ENCODE peak calls at places on chromosome 11, in four cellular contexts. N is A549; A is neural progenitor cell; T is CD8-positive, alpha-beta memory T cell. H is an unnamed sample. For H3K4me1, the result is how much of the 10 kb centered on the place peaks cover.

GRCh38 chr11:3218483-3219280 is at the start of gene MRGPRG:
- DNase-seq in T (no peak), A (no peak), N (no peak), H (no peak)

GRCh38 chr11:85947431-85948272 is 92.5 kb downstream of the CCDC83 start:
- DNase-seq in T (no peak), A (no peak), N (peak), H (peak)

GRCh38 chr11:3955299-3955665 is 99.8 kb downstream of the STIM1 start:
- DNase-seq in A (no peak), N (no peak), T (no peak), H (no peak)

GRCh38 chr11:20156280-20156875 is 3.9 kb downstream of the DBX1 start:
- DNase-seq in N (no peak), T (peak), A (peak), H (no peak)

GRCh38 chr11:43734256-43734655 is 53.7 kb downstream of the HSD17B12 start:
- DNase-seq in N (no peak), T (no peak), A (no peak), H (no peak)

GRCh38 chr11:104146421-104146820 is 17.5 kb downstream of the PDGFD start:
- DNase-seq in N (no peak), T (no peak), A (no peak), H (no peak)

GRCh38 chr11:65559951-65560537 is 1.9 kb upstream of the LTBP3 start:
- DNase-seq in A (no peak), T (no peak), N (peak), H (no peak)

GRCh38 chr11:58979222-58979621 is 39.9 kb downstream of the GLYATL1 start:
- DNase-seq in A (no peak), T (no peak), N (no peak), H (no peak)

GRCh38 chr11:4191031-4191571 is 96.5 kb downstream of the RRM1 start:
- DNase-seq in A (no peak), N (no peak), T (no peak), H (peak)

GRCh38 chr11:121067453-121067852 is 33.6 kb upstream of the TECTA start:
- DNase-seq in N (no peak), A (no peak), T (no peak), H (no peak)

GRCh38 chr11:3950996-3951662 is 95.7 kb downstream of the STIM1 start:
- DNase-seq in N (no peak), A (peak), T (no peak), H (no peak)

GRCh38 chr11:2104524-2105440 is 34.4 kb downstream of the IGF2 start:
- DNase-seq in T (no peak), A (no peak), N (no peak), H (no peak)

GRCh38 chr11:3989891-3990290 is 104.7 kb upstream of the RRM1 start:
- DNase-seq in T (no peak), A (no peak), N (no peak), H (no peak)

GRCh38 chr11:131951146-131951545 is 580.7 kb downstream of the NTM start:
- DNase-seq in T (no peak), N (no peak), A (no peak), H (no peak)

GRCh38 chr11:10646956-10647355 is 46.6 kb downstream of the IRAG1 start:
- DNase-seq in N (no peak), T (no peak), A (no peak), H (no peak)

GRCh38 chr11:105071060-105071732 is 26.1 kb upstream of the CARD16 start:
- DNase-seq in N (no peak), A (no peak), T (no peak), H (no peak)

GRCh38 chr11:46387456-46387855 is 4.1 kb downstream of the CHRM4 start:
- DNase-seq in A (no peak), N (no peak), T (no peak), H (no peak)

GRCh38 chr11:69662806-69663205 is 12.3 kb downstream of the LTO1 start:
- DNase-seq in N (no peak), T (no peak), A (no peak), H (no peak)

GRCh38 chr11:129280027-129280811 is 88.1 kb upstream of the ARHGAP32 start:
- DNase-seq in A (no peak), T (no peak), N (no peak), H (no peak)

GRCh38 chr11:14357843-14358728 is 897 bp downstream of the RRAS2 start:
- DNase-seq in T (peak), N (peak), A (peak), H (peak)

GRCh38 chr11:70281114-70281729 is 10.7 kb downstream of the PPFIA1 start:
- DNase-seq in T (no peak), A (no peak), N (no peak), H (no peak)

GRCh38 chr11:59173080-59173963 is 1.4 kb downstream of the DTX4 start:
- DNase-seq in N (no peak), A (peak), T (no peak), H (no peak)

GRCh38 chr11:127056338-127056971 is 55.9 kb upstream of the KIRREL3 start:
- DNase-seq in N (no peak), A (no peak), T (no peak), H (no peak)

GRCh38 chr11:42770444-42771065 is 541.2 kb upstream of the API5 start:
- DNase-seq in N (no peak), T (no peak), A (peak), H (no peak)

GRCh38 chr11:62708423-62709261 is 1.2 kb downstream of the GNG3 start:
- DNase-seq in T (peak), A (no peak), N (no peak), H (no peak)

GRCh38 chr11:40921256-40921655 is 538.2 kb downstream of the LRRC4C start:
- DNase-seq in N (no peak), A (no peak), T (no peak), H (no peak)

GRCh38 chr11:120337133-120337895 is 1.1 kb downstream of the ARHGEF12 start:
- DNase-seq in N (no peak), A (peak), T (no peak), H (peak)

GRCh38 chr11:84837402-84838069 is 789.6 kb downstream of the DLG2 start:
- DNase-seq in A (no peak), N (no peak), T (no peak), H (no peak)

GRCh38 chr11:132101861-132102260 is 731.4 kb downstream of the NTM start:
- DNase-seq in A (no peak), T (no peak), N (no peak), H (no peak)

GRCh38 chr11:61347916-61348461 is 13.7 kb downstream of the CYB561A3 start:
- DNase-seq in T (no peak), A (no peak), N (no peak), H (no peak)

DNA sequence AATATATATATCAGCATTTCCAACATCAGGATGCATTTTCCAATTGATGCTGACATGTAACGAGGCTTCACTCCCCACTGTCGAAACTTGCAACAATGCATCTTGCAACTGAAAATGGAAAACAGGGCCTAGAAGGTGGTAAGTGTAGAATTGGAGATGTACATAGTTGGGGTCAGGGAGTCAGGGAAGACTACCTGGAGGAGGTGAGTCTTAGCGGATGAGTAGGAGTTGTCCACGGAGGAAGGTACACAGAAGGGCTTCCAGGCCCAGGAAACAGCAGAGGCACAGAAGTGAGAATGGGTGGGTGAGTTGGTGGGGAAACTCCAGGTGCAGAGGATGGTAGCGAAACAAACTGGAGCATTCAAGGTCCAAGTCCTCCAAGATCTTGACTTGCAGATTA is 2.0 kb upstream of the GRK2 start:
- DNase-seq in T (no peak), N (no peak), A (no peak), H (no peak)
- H3K4me1 ChIP-seq in T (under half), N (under half), A (under half), H (under half)

GRCh38 chr11:78197816-78198215 is 9.1 kb downstream of the USP35 start:
- DNase-seq in A (no peak), N (no peak), T (no peak), H (no peak)
- H3K4me1 ChIP-seq in A (under half), N (under half), T (under half), H (under half)

DNA sequence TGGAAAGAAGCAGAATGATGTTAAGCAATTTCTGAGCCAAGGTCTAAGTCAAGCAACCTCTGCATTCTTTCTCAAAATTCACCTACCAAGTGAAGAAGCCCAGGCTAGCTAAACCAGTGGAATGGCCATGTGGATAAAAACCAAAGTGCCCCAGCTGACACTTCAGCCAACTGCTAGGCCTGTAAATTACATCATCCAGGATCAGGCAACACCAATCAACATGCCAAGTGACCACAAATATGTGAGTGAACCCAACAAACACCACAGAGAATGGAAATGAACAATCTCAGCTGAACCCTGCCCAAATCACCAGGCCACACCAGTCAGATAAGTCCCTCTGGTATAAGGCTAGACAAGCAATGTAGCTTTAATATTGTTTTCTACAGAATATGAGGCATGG is 25.1 kb upstream of the FJX1 start:
- DNase-seq in N (no peak), A (no peak), T (no peak), H (peak)
- H3K4me1 ChIP-seq in N (under half), A (under half), T (under half), H (under half)

GRCh38 chr11:33709471-33709870 is 8.8 kb upstream of the C11orf91 start:
- DNase-seq in N (no peak), A (no peak), T (no peak), H (no peak)
- H3K4me1 ChIP-seq in N (half or more), A (under half), T (under half), H (under half)

GRCh38 chr11:95515379-95515778 is 274.2 kb downstream of the FAM76B start:
- DNase-seq in N (no peak), A (no peak), T (no peak), H (no peak)

GRCh38 chr11:95519912-95520311 is 269.7 kb downstream of the FAM76B start:
- DNase-seq in T (no peak), A (no peak), N (no peak), H (no peak)

GRCh38 chr11:95516786-95517185 is 272.8 kb downstream of the FAM76B start:
- DNase-seq in T (no peak), A (no peak), N (no peak), H (no peak)

GRCh38 chr11:95514386-95515145 is 275.0 kb downstream of the FAM76B start:
- DNase-seq in A (no peak), N (no peak), T (no peak), H (no peak)

GRCh38 chr11:95517453-95517852 is 272.1 kb downstream of the FAM76B start:
- DNase-seq in T (no peak), N (no peak), A (no peak), H (no peak)
- H3K4me1 ChIP-seq in T (under half), N (under half), A (under half), H (under half)

GRCh38 chr11:35216962-35217667 is 78.1 kb downstream of the CD44 start:
- DNase-seq in A (no peak), N (no peak), T (no peak), H (no peak)
- H3K4me1 ChIP-seq in A (under half), N (under half), T (under half), H (under half)

H was measured in lung.